ENCODE peak calls at places on chromosome 10, in eight cellular contexts. Y is stimulated activated CD4-positive, alpha-beta T cell treated with anti-CD3 and anti-CD28 coated beads, Interleukin-1b, Interleukin-23, amount 100 ng/mL, for 24 hours; B is activated CD8-positive, alpha-beta T cell treated with anti-CD3 and anti-CD28 coated beads for 36 hours; T is pancreas; V is HEK293T; I is amygdala; Q is A673; N is skeletal muscle cell. C is an unnamed sample.

GRCh38 chr10:63829020-63829419 is 307.8 kb downstream of the REEP3 start:
- DNase-seq in Y (no peak), B (no peak), T (no peak), V (no peak), I (no peak), Q (no peak), N (no peak), C (no peak)

GRCh38 chr10:58638406-58638805 is 125.7 kb downstream of the BICC1 start:
- DNase-seq in Y (no peak), B (no peak), T (no peak), V (no peak), I (no peak), Q (no peak), N (no peak), C (no peak)

GRCh38 chr10:43251664-43252165 is 15.2 kb downstream of the RASGEF1A start:
- DNase-seq in Y (no peak), B (no peak), T (peak), V (no peak), I (no peak), Q (no peak), N (no peak), C (no peak)

GRCh38 chr10:44070282-44070681 is 314.6 kb downstream of the CXCL12 start:
- DNase-seq in Y (no peak), B (no peak), T (no peak), V (no peak), I (no peak), Q (no peak), N (no peak), C (no peak)

GRCh38 chr10:16847644-16848043 is 30.4 kb upstream of the RSU1 start:
- DNase-seq in Y (no peak), B (no peak), T (no peak), V (no peak), I (no peak), Q (no peak), N (no peak), C (no peak)

GRCh38 chr10:49761201-49761788 is 828 bp downstream of the OGDHL start:
- DNase-seq in Y (no peak), B (no peak), T (no peak), V (no peak), I (no peak), Q (no peak), N (no peak), C (no peak)

GRCh38 chr10:34816067-34817002 is 1.2 kb upstream of the PARD3 start:
- DNase-seq in Y (no peak), B (peak), T (no peak), V (no peak), I (no peak), Q (peak), N (no peak), C (peak)

GRCh38 chr10:3592424-3592823 is 192.6 kb downstream of the KLF6 start:
- DNase-seq in Y (no peak), B (no peak), T (no peak), V (no peak), I (no peak), Q (no peak), N (no peak), C (no peak)

GRCh38 chr10:64209574-64209973 is 688.4 kb downstream of the REEP3 start:
- DNase-seq in Y (no peak), B (no peak), T (no peak), V (no peak), I (no peak), Q (no peak), N (peak), C (no peak)

GRCh38 chr10:63765126-63765525 is 243.9 kb downstream of the REEP3 start:
- DNase-seq in Y (no peak), B (no peak), T (no peak), V (no peak), I (no peak), Q (no peak), N (no peak), C (no peak)

GRCh38 chr10:12587408-12587807 is 238.1 kb downstream of the CAMK1D start:
- DNase-seq in Y (no peak), B (no peak), T (no peak), V (no peak), I (no peak), Q (no peak), N (no peak), C (no peak)

GRCh38 chr10:79451046-79451699 is 5.7 kb upstream of the ZCCHC24 start:
- DNase-seq in Y (no peak), B (no peak), T (no peak), V (no peak), I (no peak), Q (no peak), N (no peak), C (no peak)

GRCh38 chr10:123863189-123863580 is 28.4 kb downstream of the CPXM2 start:
- DNase-seq in Y (no peak), B (no peak), T (no peak), V (no peak), I (no peak), Q (no peak), N (no peak), C (no peak)

GRCh38 chr10:129191848-129192247 is 275.2 kb upstream of the MGMT start:
- DNase-seq in Y (no peak), B (no peak), T (peak), V (no peak), I (no peak), Q (no peak), N (no peak), C (no peak)

GRCh38 chr10:132536241-132536963 is 1.2 kb upstream of the INPP5A start:
- DNase-seq in Y (no peak), B (no peak), T (peak), V (no peak), I (no peak), Q (no peak), N (no peak), C (no peak)

GRCh38 chr10:48456361-48456804 is 148.5 kb downstream of the ARHGAP22 start:
- DNase-seq in Y (no peak), B (no peak), T (no peak), V (no peak), I (no peak), Q (no peak), N (no peak), C (peak)

GRCh38 chr10:1687190-1687589 is 50.1 kb downstream of the ADARB2 start:
- DNase-seq in Y (no peak), B (no peak), T (no peak), V (no peak), I (no peak), Q (peak), N (no peak), C (no peak)

GRCh38 chr10:96921655-96922054 is 89.6 kb downstream of the LCOR start:
- DNase-seq in Y (no peak), B (no peak), T (no peak), V (no peak), I (no peak), Q (no peak), N (no peak), C (no peak)

GRCh38 chr10:34507217-34507616 is 307.9 kb downstream of the PARD3 start:
- DNase-seq in Y (no peak), B (no peak), T (no peak), V (no peak), I (no peak), Q (no peak), N (no peak), C (no peak)

GRCh38 chr10:109203616-109204375 is 719.5 kb downstream of the XPNPEP1 start:
- DNase-seq in Y (no peak), B (no peak), T (no peak), V (no peak), I (no peak), Q (peak), N (no peak), C (no peak)

GRCh38 chr10:119726291-119727261 is 726 bp downstream of the INPP5F start:
- DNase-seq in Y (no peak), B (peak), T (no peak), V (peak), I (no peak), Q (no peak), N (no peak), C (peak)

GRCh38 chr10:115084434-115084833 is 8.7 kb upstream of the ATRNL1 start:
- DNase-seq in Y (no peak), B (no peak), T (no peak), V (no peak), I (no peak), Q (no peak), N (no peak), C (no peak)

GRCh38 chr10:95133016-95133752 is 60.9 kb upstream of the ACSM6 start:
- DNase-seq in Y (peak), B (peak), T (peak), V (peak), I (no peak), Q (peak), N (peak), C (peak)

GRCh38 chr10:107434201-107434600 is 269.7 kb upstream of the SORCS1 start:
- DNase-seq in Y (no peak), B (no peak), T (no peak), V (no peak), I (no peak), Q (no peak), N (no peak), C (no peak)

GRCh38 chr10:93346712-93347111 is 135.4 kb downstream of the MYOF start:
- DNase-seq in Y (no peak), B (no peak), T (no peak), V (no peak), I (no peak), Q (no peak), N (no peak), C (peak)

GRCh38 chr10:47458466-47459154 is 25.3 kb downstream of the ANXA8 start:
- DNase-seq in Y (no peak), B (no peak), T (no peak), V (no peak), I (no peak), Q (no peak), N (peak), C (no peak)

GRCh38 chr10:98246911-98247820 is 20.8 kb downstream of the LOXL4 start:
- DNase-seq in Y (no peak), B (no peak), T (no peak), V (no peak), I (no peak), Q (no peak), N (peak), C (no peak)

GRCh38 chr10:71297343-71297742 is 21.7 kb upstream of the SLC29A3 start:
- DNase-seq in Y (no peak), B (no peak), T (no peak), V (no peak), I (no peak), Q (no peak), N (no peak), C (no peak)

GRCh38 chr10:119135517-119135890 is 30.0 kb downstream of the SFXN4 start:
- DNase-seq in Y (no peak), B (no peak), T (no peak), V (no peak), I (no peak), Q (peak), N (peak), C (no peak)

GRCh38 chr10:79392506-79393176 is 45.4 kb downstream of the PPIF start:
- DNase-seq in Y (no peak), B (no peak), T (no peak), V (no peak), I (no peak), Q (no peak), N (no peak), C (no peak)

GRCh38 chr10:69620625-69621024 is 9.4 kb upstream of the FAM241B start:
- DNase-seq in Y (no peak), B (no peak), T (no peak), V (no peak), I (no peak), Q (no peak), N (no peak), C (no peak)

GRCh38 chr10:68813554-68813953 is 13.8 kb upstream of the STOX1 start:
- DNase-seq in Y (no peak), B (no peak), T (no peak), V (no peak), I (peak), Q (peak), N (no peak), C (no peak)

C was measured in dermis microvascular lymphatic vessel endothelial cell.